ENCODE peak calls at places on chromosome 7, in seven cellular contexts. F is AG04450, S is tibial nerve, P is tibial artery, G is psoas muscle, D is HL-60, R is neuronal stem cell. U is an unnamed sample.

GRCh38 chr7:128737867-128738390 is 1.2 kb upstream of the CALU start:
- DNase-seq in F (no peak), S (no peak), P (no peak), G (no peak), D (no peak), R (no peak), U (peak; percentile 37)

GRCh38 chr7:27750336-27750735 is 10.4 kb downstream of the TAX1BP1 start:
- DNase-seq in F (no peak), S (no peak), P (no peak), G (no peak), D (no peak), R (no peak), U (no peak)

GRCh38 chr7:17781491-17782215 is 158.6 kb downstream of the SNX13 start:
- DNase-seq in F (peak; percentile 48), S (no peak), P (no peak), G (no peak), D (no peak), R (no peak), U (no peak)

GRCh38 chr7:50357346-50357745 is 52.8 kb downstream of the IKZF1 start:
- DNase-seq in F (no peak), S (no peak), P (no peak), G (no peak), D (no peak), R (no peak), U (no peak)

GRCh38 chr7:1459930-1460756 is 873 bp upstream of the MICALL2 start:
- DNase-seq in F (no peak), S (no peak), P (peak; percentile 46), G (no peak), D (no peak), R (no peak), U (no peak)

GRCh38 chr7:133310232-133310852 is 57.5 kb downstream of the EXOC4 start:
- DNase-seq in F (no peak), S (no peak), P (no peak), G (no peak), D (no peak), R (no peak), U (no peak)

GRCh38 chr7:110591341-110591740 is 499.6 kb upstream of the LRRN3 start:
- DNase-seq in F (no peak), S (no peak), P (no peak), G (no peak), D (no peak), R (no peak), U (no peak)

GRCh38 chr7:17994079-17994478 is 33.6 kb downstream of the PRPS1L1 start:
- DNase-seq in F (no peak), S (no peak), P (no peak), G (no peak), D (no peak), R (no peak), U (no peak)

GRCh38 chr7:81488210-81488609 is 281.6 kb downstream of the HGF start:
- DNase-seq in F (no peak), S (no peak), P (no peak), G (no peak), D (no peak), R (no peak), U (no peak)

GRCh38 chr7:22300839-22301238 is 56.1 kb downstream of the RAPGEF5 start:
- DNase-seq in F (no peak), S (no peak), P (no peak), G (no peak), D (no peak), R (no peak), U (no peak)

GRCh38 chr7:2106506-2106905 is 126.2 kb downstream of the MAD1L1 start:
- DNase-seq in F (no peak), S (no peak), P (no peak), G (no peak), D (no peak), R (no peak), U (no peak)

GRCh38 chr7:129615018-129615417 is 3.5 kb downstream of the NRF1 start:
- DNase-seq in F (no peak), S (no peak), P (no peak), G (no peak), D (peak; percentile 68), R (no peak), U (peak; percentile 40)

GRCh38 chr7:2941201-2941859 is 97.2 kb upstream of the GNA12 start:
- DNase-seq in F (no peak), S (no peak), P (no peak), G (no peak), D (no peak), R (no peak), U (no peak)

GRCh38 chr7:2876031-2876862 is 32.1 kb upstream of the GNA12 start:
- DNase-seq in F (no peak), S (no peak), P (no peak), G (no peak), D (no peak), R (no peak), U (peak; percentile 22)

GRCh38 chr7:150898475-150899011 is 46.2 kb downstream of the AOC1 start:
- DNase-seq in F (peak; percentile 29), S (peak; percentile 66), P (peak; percentile 62), G (peak; percentile 87), D (peak; percentile 26), R (peak; percentile 61), U (no peak)

GRCh38 chr7:122488241-122488640 is 183.7 kb upstream of the FEZF1 start:
- DNase-seq in F (no peak), S (no peak), P (no peak), G (no peak), D (no peak), R (no peak), U (no peak)

GRCh38 chr7:191105-192034 is 1.0 kb upstream of the FAM20C start:
- DNase-seq in F (peak; percentile 68), S (no peak), P (peak; percentile 51), G (peak; percentile 78), D (peak; percentile 58), R (no peak), U (no peak)

GRCh38 chr7:110841840-110842579 is 248.9 kb upstream of the LRRN3 start:
- DNase-seq in F (no peak), S (no peak), P (no peak), G (no peak), D (no peak), R (no peak), U (no peak)

GRCh38 chr7:93430917-93431588 is 143.5 kb downstream of the CALCR start:
- DNase-seq in F (no peak), S (no peak), P (no peak), G (no peak), D (no peak), R (no peak), U (no peak)

GRCh38 chr7:30971840-30972563 is 8.2 kb downstream of the GHRHR start:
- DNase-seq in F (no peak), S (no peak), P (no peak), G (no peak), D (no peak), R (no peak), U (no peak)

GRCh38 chr7:46859963-46860475 is 721.9 kb downstream of the TNS3 start:
- DNase-seq in F (no peak), S (no peak), P (no peak), G (no peak), D (no peak), R (no peak), U (no peak)

GRCh38 chr7:52114509-52114908 is 797.9 kb upstream of the COBL start:
- DNase-seq in F (no peak), S (no peak), P (no peak), G (no peak), D (no peak), R (no peak), U (no peak)

GRCh38 chr7:134947329-134947728 is 39.0 kb upstream of the AGBL3 start:
- DNase-seq in F (no peak), S (no peak), P (no peak), G (no peak), D (no peak), R (no peak), U (no peak)

GRCh38 chr7:158400601-158401225 is 186.9 kb downstream of the PTPRN2 start:
- DNase-seq in F (no peak), S (no peak), P (no peak), G (no peak), D (no peak), R (no peak), U (no peak)

GRCh38 chr7:129831424-129832058 is 121.2 kb downstream of the UBE2H start:
- DNase-seq in F (peak; percentile 88), S (no peak), P (no peak), G (no peak), D (no peak), R (peak; percentile 42), U (peak; percentile 50)

GRCh38 chr7:6398943-6399342 is 48.8 kb downstream of the DAGLB start:
- DNase-seq in F (no peak), S (no peak), P (no peak), G (no peak), D (no peak), R (no peak), U (no peak)
- H3K27ac ChIP-seq in F (no peak overlapping the region), S (peak overlapping the region; percentile 19), P (no peak overlapping the region), G (peak overlapping the region; percentile 36), D (no peak overlapping the region), R (no peak overlapping the region), U (peak overlapping the region; percentile 89)

DNA sequence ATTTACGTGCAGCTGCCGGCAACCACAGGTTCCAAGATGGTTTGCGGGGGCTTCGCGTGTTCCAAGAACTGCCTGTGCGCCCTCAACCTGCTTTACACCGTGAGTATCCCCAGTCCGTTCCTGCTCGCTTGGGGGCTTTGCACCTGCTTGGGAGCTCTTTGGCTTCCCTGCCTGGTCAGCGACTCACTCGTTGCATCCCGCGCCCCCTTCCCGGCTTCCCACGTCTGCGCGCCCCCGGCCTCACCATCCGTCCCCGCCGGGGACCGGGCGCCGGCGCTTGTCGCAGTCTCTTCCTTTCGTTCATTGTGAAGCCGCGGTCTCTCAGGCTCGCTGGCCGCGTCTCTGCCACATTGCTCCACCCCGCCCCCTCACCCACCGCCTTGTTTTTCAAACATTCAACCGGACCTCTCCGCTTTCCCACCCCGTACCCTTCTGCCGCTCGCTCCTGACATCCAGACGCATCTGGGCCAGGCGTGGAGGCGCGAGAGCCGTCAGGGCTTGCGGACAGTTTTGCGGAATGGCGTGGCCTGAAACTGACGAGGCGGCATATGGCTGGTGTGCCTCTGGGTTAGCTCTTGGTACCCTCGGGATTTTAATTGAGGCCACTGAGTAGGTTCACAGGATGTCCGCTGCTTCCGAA is 497 bp downstream of the TSPAN13 start:
- DNase-seq in F (no peak), S (no peak), P (no peak), G (peak; percentile 50), D (peak; percentile 1), R (peak; percentile 69), U (no peak)
- H3K27ac ChIP-seq in F (no peak overlapping the region), S (no peak overlapping the region), P (no peak overlapping the region), G (no peak overlapping the region), D (no peak overlapping the region), R (peak overlapping the region; percentile 68), U (peak overlapping the region; percentile 57)

DNA sequence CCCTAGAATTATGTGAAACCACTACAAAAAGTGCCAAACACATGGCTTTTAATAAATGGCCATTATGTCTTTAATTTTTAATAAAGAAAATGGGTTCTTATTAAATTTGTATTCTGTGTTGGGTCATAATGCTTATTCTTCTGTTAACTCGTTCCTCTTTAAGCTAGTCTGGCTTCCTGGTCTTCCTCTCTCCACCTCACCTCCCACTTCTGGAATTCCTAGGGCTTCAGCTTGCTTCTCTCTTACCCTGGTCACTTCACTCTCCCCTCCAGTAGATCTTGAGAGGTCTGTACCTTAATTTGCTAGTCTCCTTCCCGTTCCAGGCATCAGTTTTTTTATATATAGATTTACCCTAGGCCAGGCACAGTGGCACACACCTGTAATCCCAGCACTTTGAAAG is 111.2 kb downstream of the RALA start:
- DNase-seq in F (no peak), S (no peak), P (no peak), G (no peak), D (no peak), R (no peak), U (no peak)
- H3K27ac ChIP-seq in F (peak overlapping the region; percentile 100), S (no peak overlapping the region), P (no peak overlapping the region), G (no peak overlapping the region), D (no peak overlapping the region), R (no peak overlapping the region), U (peak overlapping the region; percentile 94)

GRCh38 chr7:138527746-138528223 is 67.7 kb downstream of the TRIM24 start:
- DNase-seq in F (no peak), S (no peak), P (no peak), G (no peak), D (no peak), R (peak; percentile 12), U (no peak)
- H3K27ac ChIP-seq in F (no peak overlapping the region), S (no peak overlapping the region), P (no peak overlapping the region), G (no peak overlapping the region), D (no peak overlapping the region), R (no peak overlapping the region), U (no peak overlapping the region)

U was measured in epithelial cell of prostate.